ENCODE peak calls at places on chromosomes 5 and 9, in six cellular contexts. I, Y, C, U, Q and X are unnamed samples.

GRCh38 chr9:133512253-133513213 is 12.2 kb downstream of the MYMK start:
- DNase-seq in I (no peak), Y (no peak), C (no peak), U (no peak), Q (no peak), X (no peak)

GRCh38 chr5:56516034-56516433 is 282.9 kb upstream of the ANKRD55 start:
- DNase-seq in I (no peak), Y (no peak), C (no peak), U (no peak), Q (no peak), X (no peak)

GRCh38 chr5:99070355-99070754 is 141.5 kb upstream of the CHD1 start:
- DNase-seq in I (no peak), Y (no peak), C (no peak), U (no peak), Q (no peak), X (no peak)

GRCh38 chr9:7088598-7088997 is 330.8 kb downstream of the KDM4C start:
- DNase-seq in I (no peak), Y (no peak), C (no peak), U (no peak), Q (no peak), X (no peak)

GRCh38 chr9:18611946-18612345 is 138.0 kb downstream of the ADAMTSL1 start:
- DNase-seq in I (no peak), Y (no peak), C (no peak), U (no peak), Q (no peak), X (no peak)

GRCh38 chr9:104858271-104858670 is 69.7 kb downstream of the ABCA1 start:
- DNase-seq in I (no peak), Y (no peak), C (no peak), U (no peak), Q (no peak), X (no peak)

GRCh38 chr5:157748740-157749461 is 5.4 kb downstream of the LSM11 start:
- DNase-seq in I (no peak), Y (no peak), C (no peak), U (no peak), Q (no peak), X (peak)

GRCh38 chr5:158492850-158493249 is 606.9 kb downstream of the EBF1 start:
- DNase-seq in I (no peak), Y (no peak), C (no peak), U (no peak), Q (no peak), X (no peak)

GRCh38 chr9:20981486-20981885 is 50.0 kb downstream of the HACD4 start:
- DNase-seq in I (no peak), Y (no peak), C (no peak), U (no peak), Q (no peak), X (peak)

GRCh38 chr5:68396722-68397121 is 181.2 kb downstream of the PIK3R1 start:
- DNase-seq in I (no peak), Y (no peak), C (no peak), U (no peak), Q (no peak), X (no peak)

GRCh38 chr5:4531756-4532704 is 608.1 kb upstream of the ADAMTS16 start:
- DNase-seq in I (no peak), Y (no peak), C (no peak), U (no peak), Q (no peak), X (no peak)

GRCh38 chr9:135960328-135961276 is 571 bp downstream of the UBAC1 start:
- DNase-seq in I (no peak), Y (no peak), C (no peak), U (peak), Q (no peak), X (no peak)

GRCh38 chr9:90466481-90466880 is 176.1 kb downstream of the DIRAS2 start:
- DNase-seq in I (no peak), Y (no peak), C (no peak), U (no peak), Q (no peak), X (no peak)